ENCODE peak calls at places on chromosomes 7 and 10, in nine cellular contexts. Y, U, B, A, G, J, Z, O and W are unnamed samples.

GRCh38 chr10:91296471-91296870 is 76.0 kb downstream of the PCGF5 start:
- DNase-seq in O (no peak), A (no peak), J (no peak), G (peak; percentile 52), Z (peak; percentile 35), Y (no peak), U (no peak), B (no peak), W (no peak)

GRCh38 chr7:90210925-90211324 is 615 bp upstream of the STEAP2 start:
- DNase-seq in G (no peak), B (no peak), J (no peak), O (no peak), U (peak; percentile 5), Z (no peak), A (no peak), Y (no peak), W (peak; percentile 4)

GRCh38 chr10:92657024-92657423 is 32.7 kb upstream of the HHEX start:
- DNase-seq in A (no peak), J (no peak), B (no peak), O (no peak), G (no peak), Y (no peak), Z (peak; percentile 23), U (no peak), W (no peak)

GRCh38 chr10:63120554-63120953 is 12.6 kb upstream of the NRBF2 start:
- DNase-seq in G (peak; percentile 32), J (no peak), U (no peak), B (no peak), O (peak; percentile 94), Y (no peak), Z (peak; percentile 87), A (no peak), W (no peak)

GRCh38 chr10:89295597-89295996 is 6.2 kb upstream of the IFIT2 start:
- DNase-seq in G (peak; percentile 27), U (no peak), A (no peak), Y (no peak), O (no peak), B (no peak), J (no peak), Z (peak; percentile 73), W (no peak)

GRCh38 chr7:48424731-48425130 is 253.5 kb downstream of the ABCA13 start:
- DNase-seq in Z (peak; percentile 54), B (no peak), U (peak; percentile 12), Y (no peak), A (no peak), G (peak; percentile 53), J (no peak), O (no peak), W (peak; percentile 6)

GRCh38 chr7:82527831-82528230 is 84.3 kb upstream of the CACNA2D1 start:
- DNase-seq in Z (peak; percentile 48), A (no peak), G (peak; percentile 81), O (no peak), J (no peak), U (no peak), Y (no peak), B (no peak), W (no peak)

GRCh38 chr7:2570021-2570420 is 11.2 kb downstream of the IQCE start:
- DNase-seq in Z (no peak), J (no peak), U (no peak), B (no peak), Y (no peak), O (no peak), A (no peak), G (no peak), W (no peak)

GRCh38 chr7:74464931-74465906 is 11.5 kb downstream of the GTF2IRD1 start:
- DNase-seq in B (no peak), A (no peak), U (no peak), O (no peak), Y (no peak), Z (no peak), G (no peak), J (no peak), W (no peak)

GRCh38 chr10:126940670-126941069 is 35.4 kb downstream of the DOCK1 start:
- DNase-seq in G (no peak), O (no peak), Y (no peak), U (no peak), Z (no peak), J (no peak), B (no peak), A (no peak), W (no peak)

GRCh38 chr7:152344253-152344652 is 91.5 kb downstream of the KMT2C start:
- DNase-seq in B (no peak), Z (no peak), O (no peak), A (peak; percentile 5), J (no peak), G (no peak), U (no peak), Y (no peak), W (no peak)

GRCh38 chr7:121160150-121161008 is 168.4 kb upstream of the WNT16 start:
- DNase-seq in B (no peak), J (no peak), Z (no peak), Y (no peak), G (no peak), O (no peak), U (no peak), A (no peak), W (no peak)

GRCh38 chr10:30619966-30620365 is 9.6 kb downstream of the LYZL2 start:
- DNase-seq in U (no peak), Z (no peak), Y (no peak), B (no peak), G (no peak), A (no peak), J (no peak), O (no peak), W (no peak)

GRCh38 chr7:29202651-29203069 is 8.1 kb downstream of the CHN2 start:
- DNase-seq in G (no peak), A (no peak), U (no peak), Z (no peak), Y (no peak), B (no peak), J (peak; percentile 21), O (no peak), W (no peak)

GRCh38 chr10:95988702-95989101 is 54.7 kb upstream of the CCNJ start:
- DNase-seq in B (no peak), A (peak; percentile 57), Z (no peak), Y (no peak), U (no peak), J (no peak), O (no peak), G (no peak), W (no peak)

GRCh38 chr7:45689011-45689796 is 115.0 kb downstream of the ADCY1 start:
- DNase-seq in J (no peak), Y (no peak), A (peak; percentile 15), O (peak; percentile 15), U (no peak), G (peak; percentile 57), B (no peak), Z (peak; percentile 91), W (no peak)